ENCODE peak calls at places on chromosomes 16 and 17, in seven cellular contexts. One of them, this sample, is unnamed.

GRCh38 chr17:74569392-74570003 is 2.2 kb upstream of the CD300H start:
- DNase-seq in hippocampal formation: no peak
- DNase-seq in heart right ventricle: no peak
- DNase-seq in testis: peak
- DNase-seq in stimulated activated naive CD8-positive, alpha-beta T cell treated with anti-CD3 and anti-CD28 coated beads, Interleukin-15, amount 100 ng/mL, for 72 hours: peak
- DNase-seq in dorsolateral prefrontal cortex: peak
- DNase-seq in T follicular helper cell: no peak
- DNase-seq in this sample: peak

GRCh38 chr17:30824002-30824355 is 513 bp downstream of the CRLF3 start:
- DNase-seq in hippocampal formation: no peak
- DNase-seq in heart right ventricle: no peak
- DNase-seq in testis: no peak
- DNase-seq in stimulated activated naive CD8-positive, alpha-beta T cell treated with anti-CD3 and anti-CD28 coated beads, Interleukin-15, amount 100 ng/mL, for 72 hours: peak
- DNase-seq in dorsolateral prefrontal cortex: no peak
- DNase-seq in T follicular helper cell: no peak
- DNase-seq in this sample: no peak

GRCh38 chr17:913207-913606 is 66.4 kb downstream of the NXN start:
- DNase-seq in hippocampal formation: no peak
- DNase-seq in heart right ventricle: no peak
- DNase-seq in testis: no peak
- DNase-seq in stimulated activated naive CD8-positive, alpha-beta T cell treated with anti-CD3 and anti-CD28 coated beads, Interleukin-15, amount 100 ng/mL, for 72 hours: no peak
- DNase-seq in dorsolateral prefrontal cortex: no peak
- DNase-seq in T follicular helper cell: no peak
- DNase-seq in this sample: no peak

GRCh38 chr16:55401036-55401435 is 77.0 kb downstream of the IRX6 start:
- DNase-seq in hippocampal formation: no peak
- DNase-seq in heart right ventricle: no peak
- DNase-seq in testis: no peak
- DNase-seq in stimulated activated naive CD8-positive, alpha-beta T cell treated with anti-CD3 and anti-CD28 coated beads, Interleukin-15, amount 100 ng/mL, for 72 hours: no peak
- DNase-seq in dorsolateral prefrontal cortex: no peak
- DNase-seq in T follicular helper cell: no peak
- DNase-seq in this sample: no peak

GRCh38 chr17:2438823-2439222 is 38.0 kb upstream of the MNT start:
- DNase-seq in hippocampal formation: no peak
- DNase-seq in heart right ventricle: no peak
- DNase-seq in testis: no peak
- DNase-seq in stimulated activated naive CD8-positive, alpha-beta T cell treated with anti-CD3 and anti-CD28 coated beads, Interleukin-15, amount 100 ng/mL, for 72 hours: no peak
- DNase-seq in dorsolateral prefrontal cortex: no peak
- DNase-seq in T follicular helper cell: no peak
- DNase-seq in this sample: no peak

GRCh38 chr16:4767872-4768548 is 1.0 kb upstream of the ZNF500 start:
- DNase-seq in hippocampal formation: no peak
- DNase-seq in heart right ventricle: no peak
- DNase-seq in testis: peak
- DNase-seq in stimulated activated naive CD8-positive, alpha-beta T cell treated with anti-CD3 and anti-CD28 coated beads, Interleukin-15, amount 100 ng/mL, for 72 hours: no peak
- DNase-seq in dorsolateral prefrontal cortex: no peak
- DNase-seq in T follicular helper cell: no peak
- DNase-seq in this sample: no peak

GRCh38 chr16:24041834-24042631 is 206.2 kb downstream of the PRKCB start:
- DNase-seq in hippocampal formation: peak
- DNase-seq in heart right ventricle: peak
- DNase-seq in testis: peak
- DNase-seq in stimulated activated naive CD8-positive, alpha-beta T cell treated with anti-CD3 and anti-CD28 coated beads, Interleukin-15, amount 100 ng/mL, for 72 hours: peak
- DNase-seq in dorsolateral prefrontal cortex: peak
- DNase-seq in T follicular helper cell: peak
- DNase-seq in this sample: peak

GRCh38 chr16:81201267-81201666 is 37.2 kb upstream of the BCO1 start:
- DNase-seq in hippocampal formation: no peak
- DNase-seq in heart right ventricle: no peak
- DNase-seq in testis: no peak
- DNase-seq in stimulated activated naive CD8-positive, alpha-beta T cell treated with anti-CD3 and anti-CD28 coated beads, Interleukin-15, amount 100 ng/mL, for 72 hours: no peak
- DNase-seq in dorsolateral prefrontal cortex: no peak
- DNase-seq in T follicular helper cell: no peak
- DNase-seq in this sample: peak

GRCh38 chr17:59357929-59358328 is 26.5 kb downstream of the YPEL2 start:
- DNase-seq in hippocampal formation: no peak
- DNase-seq in heart right ventricle: no peak
- DNase-seq in testis: no peak
- DNase-seq in stimulated activated naive CD8-positive, alpha-beta T cell treated with anti-CD3 and anti-CD28 coated beads, Interleukin-15, amount 100 ng/mL, for 72 hours: no peak
- DNase-seq in dorsolateral prefrontal cortex: no peak
- DNase-seq in T follicular helper cell: no peak
- DNase-seq in this sample: no peak

GRCh38 chr16:30974348-30974747 is 10.7 kb upstream of the HSD3B7 start:
- DNase-seq in hippocampal formation: no peak
- DNase-seq in heart right ventricle: no peak
- DNase-seq in testis: no peak
- DNase-seq in stimulated activated naive CD8-positive, alpha-beta T cell treated with anti-CD3 and anti-CD28 coated beads, Interleukin-15, amount 100 ng/mL, for 72 hours: no peak
- DNase-seq in dorsolateral prefrontal cortex: no peak
- DNase-seq in T follicular helper cell: no peak
- DNase-seq in this sample: no peak

GRCh38 chr16:85675528-85675927 is 13.2 kb downstream of the GINS2 start:
- DNase-seq in hippocampal formation: peak
- DNase-seq in heart right ventricle: no peak
- DNase-seq in testis: no peak
- DNase-seq in stimulated activated naive CD8-positive, alpha-beta T cell treated with anti-CD3 and anti-CD28 coated beads, Interleukin-15, amount 100 ng/mL, for 72 hours: no peak
- DNase-seq in dorsolateral prefrontal cortex: no peak
- DNase-seq in T follicular helper cell: no peak
- DNase-seq in this sample: no peak

GRCh38 chr17:1535737-1536136 is 19.3 kb upstream of the INPP5K start:
- DNase-seq in hippocampal formation: no peak
- DNase-seq in heart right ventricle: no peak
- DNase-seq in testis: no peak
- DNase-seq in stimulated activated naive CD8-positive, alpha-beta T cell treated with anti-CD3 and anti-CD28 coated beads, Interleukin-15, amount 100 ng/mL, for 72 hours: no peak
- DNase-seq in dorsolateral prefrontal cortex: no peak
- DNase-seq in T follicular helper cell: no peak
- DNase-seq in this sample: no peak

GRCh38 chr17:62968445-62968923 is 2.4 kb downstream of the TANC2 start:
- DNase-seq in hippocampal formation: peak
- DNase-seq in heart right ventricle: no peak
- DNase-seq in testis: peak
- DNase-seq in stimulated activated naive CD8-positive, alpha-beta T cell treated with anti-CD3 and anti-CD28 coated beads, Interleukin-15, amount 100 ng/mL, for 72 hours: peak
- DNase-seq in dorsolateral prefrontal cortex: peak
- DNase-seq in T follicular helper cell: peak
- DNase-seq in this sample: peak

GRCh38 chr16:9567674-9568073 is 476.2 kb downstream of the HAPSTR1 start:
- DNase-seq in hippocampal formation: no peak
- DNase-seq in heart right ventricle: no peak
- DNase-seq in testis: no peak
- DNase-seq in stimulated activated naive CD8-positive, alpha-beta T cell treated with anti-CD3 and anti-CD28 coated beads, Interleukin-15, amount 100 ng/mL, for 72 hours: no peak
- DNase-seq in dorsolateral prefrontal cortex: no peak
- DNase-seq in T follicular helper cell: no peak
- DNase-seq in this sample: no peak

GRCh38 chr17:80678621-80679020 is 134.0 kb downstream of the RPTOR start:
- DNase-seq in hippocampal formation: peak
- DNase-seq in heart right ventricle: no peak
- DNase-seq in testis: no peak
- DNase-seq in stimulated activated naive CD8-positive, alpha-beta T cell treated with anti-CD3 and anti-CD28 coated beads, Interleukin-15, amount 100 ng/mL, for 72 hours: peak
- DNase-seq in dorsolateral prefrontal cortex: no peak
- DNase-seq in T follicular helper cell: no peak
- DNase-seq in this sample: no peak

GRCh38 chr17:44241104-44241503 is 21.6 kb upstream of the UBTF start:
- DNase-seq in hippocampal formation: no peak
- DNase-seq in heart right ventricle: no peak
- DNase-seq in testis: no peak
- DNase-seq in stimulated activated naive CD8-positive, alpha-beta T cell treated with anti-CD3 and anti-CD28 coated beads, Interleukin-15, amount 100 ng/mL, for 72 hours: no peak
- DNase-seq in dorsolateral prefrontal cortex: no peak
- DNase-seq in T follicular helper cell: no peak
- DNase-seq in this sample: no peak

GRCh38 chr16:70796301-70796700 is 4.7 kb downstream of the VAC14 start:
- DNase-seq in hippocampal formation: no peak
- DNase-seq in heart right ventricle: no peak
- DNase-seq in testis: no peak
- DNase-seq in stimulated activated naive CD8-positive, alpha-beta T cell treated with anti-CD3 and anti-CD28 coated beads, Interleukin-15, amount 100 ng/mL, for 72 hours: no peak
- DNase-seq in dorsolateral prefrontal cortex: no peak
- DNase-seq in T follicular helper cell: no peak
- DNase-seq in this sample: no peak

GRCh38 chr17:55576237-55576998 is 65.2 kb upstream of the SMIM36 start:
- DNase-seq in hippocampal formation: no peak
- DNase-seq in heart right ventricle: no peak
- DNase-seq in testis: no peak
- DNase-seq in stimulated activated naive CD8-positive, alpha-beta T cell treated with anti-CD3 and anti-CD28 coated beads, Interleukin-15, amount 100 ng/mL, for 72 hours: no peak
- DNase-seq in dorsolateral prefrontal cortex: no peak
- DNase-seq in T follicular helper cell: no peak
- DNase-seq in this sample: no peak

GRCh38 chr16:70302745-70303144 is 3.8 kb downstream of the DDX19B start:
- DNase-seq in hippocampal formation: no peak
- DNase-seq in heart right ventricle: no peak
- DNase-seq in testis: no peak
- DNase-seq in stimulated activated naive CD8-positive, alpha-beta T cell treated with anti-CD3 and anti-CD28 coated beads, Interleukin-15, amount 100 ng/mL, for 72 hours: no peak
- DNase-seq in dorsolateral prefrontal cortex: no peak
- DNase-seq in T follicular helper cell: no peak
- DNase-seq in this sample: no peak

GRCh38 chr17:82317394-82318168 is at the start of gene CD7:
- DNase-seq in hippocampal formation: no peak
- DNase-seq in heart right ventricle: peak
- DNase-seq in testis: no peak
- DNase-seq in stimulated activated naive CD8-positive, alpha-beta T cell treated with anti-CD3 and anti-CD28 coated beads, Interleukin-15, amount 100 ng/mL, for 72 hours: peak
- DNase-seq in dorsolateral prefrontal cortex: no peak
- DNase-seq in T follicular helper cell: peak
- DNase-seq in this sample: no peak

GRCh38 chr17:31532161-31532515 is 140.7 kb downstream of the RAB11FIP4 start:
- DNase-seq in hippocampal formation: no peak
- DNase-seq in heart right ventricle: no peak
- DNase-seq in testis: no peak
- DNase-seq in stimulated activated naive CD8-positive, alpha-beta T cell treated with anti-CD3 and anti-CD28 coated beads, Interleukin-15, amount 100 ng/mL, for 72 hours: no peak
- DNase-seq in dorsolateral prefrontal cortex: no peak
- DNase-seq in T follicular helper cell: no peak
- DNase-seq in this sample: no peak

GRCh38 chr17:8955560-8955959 is 9.9 kb downstream of the PIK3R5 start:
- DNase-seq in hippocampal formation: no peak
- DNase-seq in heart right ventricle: no peak
- DNase-seq in testis: peak
- DNase-seq in stimulated activated naive CD8-positive, alpha-beta T cell treated with anti-CD3 and anti-CD28 coated beads, Interleukin-15, amount 100 ng/mL, for 72 hours: no peak
- DNase-seq in dorsolateral prefrontal cortex: no peak
- DNase-seq in T follicular helper cell: no peak
- DNase-seq in this sample: no peak

GRCh38 chr17:63629627-63630026 is 7.4 kb downstream of the MAP3K3 start:
- DNase-seq in hippocampal formation: no peak
- DNase-seq in heart right ventricle: no peak
- DNase-seq in testis: no peak
- DNase-seq in stimulated activated naive CD8-positive, alpha-beta T cell treated with anti-CD3 and anti-CD28 coated beads, Interleukin-15, amount 100 ng/mL, for 72 hours: no peak
- DNase-seq in dorsolateral prefrontal cortex: no peak
- DNase-seq in T follicular helper cell: no peak
- DNase-seq in this sample: no peak

GRCh38 chr17:34721326-34721725 is 141.9 kb downstream of the TMEM132E start:
- DNase-seq in hippocampal formation: no peak
- DNase-seq in heart right ventricle: no peak
- DNase-seq in testis: peak
- DNase-seq in stimulated activated naive CD8-positive, alpha-beta T cell treated with anti-CD3 and anti-CD28 coated beads, Interleukin-15, amount 100 ng/mL, for 72 hours: no peak
- DNase-seq in dorsolateral prefrontal cortex: no peak
- DNase-seq in T follicular helper cell: no peak
- DNase-seq in this sample: no peak

GRCh38 chr17:45380046-45380765 is 52.5 kb downstream of the ARHGAP27 start:
- DNase-seq in hippocampal formation: no peak
- DNase-seq in heart right ventricle: no peak
- DNase-seq in testis: no peak
- DNase-seq in stimulated activated naive CD8-positive, alpha-beta T cell treated with anti-CD3 and anti-CD28 coated beads, Interleukin-15, amount 100 ng/mL, for 72 hours: no peak
- DNase-seq in dorsolateral prefrontal cortex: no peak
- DNase-seq in T follicular helper cell: no peak
- DNase-seq in this sample: no peak

GRCh38 chr16:81786321-81786720 is 7.2 kb downstream of the PLCG2 start:
- DNase-seq in hippocampal formation: no peak
- DNase-seq in heart right ventricle: no peak
- DNase-seq in testis: no peak
- DNase-seq in stimulated activated naive CD8-positive, alpha-beta T cell treated with anti-CD3 and anti-CD28 coated beads, Interleukin-15, amount 100 ng/mL, for 72 hours: no peak
- DNase-seq in dorsolateral prefrontal cortex: no peak
- DNase-seq in T follicular helper cell: no peak
- DNase-seq in this sample: no peak

GRCh38 chr17:19978206-19978802 is 676 bp upstream of the AKAP10 start:
- DNase-seq in hippocampal formation: peak
- DNase-seq in heart right ventricle: no peak
- DNase-seq in testis: no peak
- DNase-seq in stimulated activated naive CD8-positive, alpha-beta T cell treated with anti-CD3 and anti-CD28 coated beads, Interleukin-15, amount 100 ng/mL, for 72 hours: peak
- DNase-seq in dorsolateral prefrontal cortex: peak
- DNase-seq in T follicular helper cell: no peak
- DNase-seq in this sample: peak

GRCh38 chr16:73048292-73049050 is 543 bp upstream of the ZFHX3 start:
- DNase-seq in hippocampal formation: no peak
- DNase-seq in heart right ventricle: peak
- DNase-seq in testis: peak
- DNase-seq in stimulated activated naive CD8-positive, alpha-beta T cell treated with anti-CD3 and anti-CD28 coated beads, Interleukin-15, amount 100 ng/mL, for 72 hours: no peak
- DNase-seq in dorsolateral prefrontal cortex: no peak
- DNase-seq in T follicular helper cell: no peak
- DNase-seq in this sample: no peak

GRCh38 chr17:52158450-52159042 is at the start of gene CA10:
- DNase-seq in hippocampal formation: no peak
- DNase-seq in heart right ventricle: no peak
- DNase-seq in testis: no peak
- DNase-seq in stimulated activated naive CD8-positive, alpha-beta T cell treated with anti-CD3 and anti-CD28 coated beads, Interleukin-15, amount 100 ng/mL, for 72 hours: no peak
- DNase-seq in dorsolateral prefrontal cortex: peak
- DNase-seq in T follicular helper cell: no peak
- DNase-seq in this sample: no peak